ENCODE peak calls at places on chromosomes 16 and 17, in eight cellular contexts. One of them, this sample, is unnamed.

GRCh38 chr17:50328926-50329325 is 17.0 kb upstream of the XYLT2 start:
- DNase-seq in AG04449: no peak
- DNase-seq in heart left ventricle: no peak
- DNase-seq in right atrium auricular region: no peak
- DNase-seq in Caco-2: peak; percentile 43
- DNase-seq in lung: no peak
- DNase-seq in transverse colon: no peak
- DNase-seq in dorsolateral prefrontal cortex: no peak
- DNase-seq in this sample: no peak

GRCh38 chr16:48321307-48322036 is 63.7 kb downstream of the SIAH1 start:
- DNase-seq in Caco-2: no peak
- DNase-seq in heart left ventricle: no peak
- DNase-seq in dorsolateral prefrontal cortex: no peak
- DNase-seq in transverse colon: no peak
- DNase-seq in AG04449: no peak
- DNase-seq in right atrium auricular region: no peak
- DNase-seq in lung: no peak
- DNase-seq in this sample: no peak

GRCh38 chr16:59296002-59296401 is 561.9 kb upstream of the GOT2 start:
- DNase-seq in lung: no peak
- DNase-seq in dorsolateral prefrontal cortex: no peak
- DNase-seq in AG04449: no peak
- DNase-seq in Caco-2: no peak
- DNase-seq in transverse colon: no peak
- DNase-seq in heart left ventricle: no peak
- DNase-seq in right atrium auricular region: no peak
- DNase-seq in this sample: no peak

GRCh38 chr16:50011707-50012106 is 13.3 kb upstream of the CNEP1R1 start:
- DNase-seq in dorsolateral prefrontal cortex: no peak
- DNase-seq in Caco-2: no peak
- DNase-seq in heart left ventricle: no peak
- DNase-seq in right atrium auricular region: no peak
- DNase-seq in lung: peak; percentile 31
- DNase-seq in AG04449: no peak
- DNase-seq in transverse colon: no peak
- DNase-seq in this sample: no peak

GRCh38 chr17:46008591-46008990 is 9.5 kb downstream of the STH start:
- DNase-seq in lung: no peak
- DNase-seq in dorsolateral prefrontal cortex: no peak
- DNase-seq in Caco-2: no peak
- DNase-seq in AG04449: no peak
- DNase-seq in heart left ventricle: no peak
- DNase-seq in transverse colon: no peak
- DNase-seq in right atrium auricular region: no peak
- DNase-seq in this sample: no peak

GRCh38 chr17:66304304-66305174 is 2.1 kb downstream of the PRKCA start:
- DNase-seq in dorsolateral prefrontal cortex: no peak
- DNase-seq in right atrium auricular region: no peak
- DNase-seq in transverse colon: peak; percentile 35
- DNase-seq in lung: no peak
- DNase-seq in Caco-2: no peak
- DNase-seq in heart left ventricle: no peak
- DNase-seq in AG04449: no peak
- DNase-seq in this sample: no peak

GRCh38 chr16:85424260-85425060 is 188.7 kb upstream of the GSE1 start:
- DNase-seq in transverse colon: no peak
- DNase-seq in lung: no peak
- DNase-seq in heart left ventricle: no peak
- DNase-seq in right atrium auricular region: no peak
- DNase-seq in Caco-2: peak; percentile 30
- DNase-seq in dorsolateral prefrontal cortex: peak; percentile 67
- DNase-seq in AG04449: no peak
- DNase-seq in this sample: peak; percentile 66

GRCh38 chr17:31549121-31549524 is 157.6 kb downstream of the RAB11FIP4 start:
- DNase-seq in Caco-2: no peak
- DNase-seq in lung: no peak
- DNase-seq in heart left ventricle: no peak
- DNase-seq in AG04449: no peak
- DNase-seq in transverse colon: no peak
- DNase-seq in right atrium auricular region: no peak
- DNase-seq in dorsolateral prefrontal cortex: no peak
- DNase-seq in this sample: no peak

GRCh38 chr17:37546242-37546641 is 56.6 kb downstream of the DUSP14 start:
- DNase-seq in right atrium auricular region: no peak
- DNase-seq in Caco-2: no peak
- DNase-seq in transverse colon: no peak
- DNase-seq in dorsolateral prefrontal cortex: no peak
- DNase-seq in lung: no peak
- DNase-seq in AG04449: no peak
- DNase-seq in heart left ventricle: no peak
- DNase-seq in this sample: no peak
- H3K4me3 ChIP-seq in right atrium auricular region: no peak overlapping the region
- H3K4me3 ChIP-seq in Caco-2: no peak overlapping the region
- H3K4me3 ChIP-seq in transverse colon: no peak overlapping the region
- H3K4me3 ChIP-seq in dorsolateral prefrontal cortex: no peak overlapping the region
- H3K4me3 ChIP-seq in lung: no peak overlapping the region
- H3K4me3 ChIP-seq in AG04449: no peak overlapping the region
- H3K4me3 ChIP-seq in heart left ventricle: no peak overlapping the region
- H3K4me3 ChIP-seq in this sample: no peak overlapping the region

DNA sequence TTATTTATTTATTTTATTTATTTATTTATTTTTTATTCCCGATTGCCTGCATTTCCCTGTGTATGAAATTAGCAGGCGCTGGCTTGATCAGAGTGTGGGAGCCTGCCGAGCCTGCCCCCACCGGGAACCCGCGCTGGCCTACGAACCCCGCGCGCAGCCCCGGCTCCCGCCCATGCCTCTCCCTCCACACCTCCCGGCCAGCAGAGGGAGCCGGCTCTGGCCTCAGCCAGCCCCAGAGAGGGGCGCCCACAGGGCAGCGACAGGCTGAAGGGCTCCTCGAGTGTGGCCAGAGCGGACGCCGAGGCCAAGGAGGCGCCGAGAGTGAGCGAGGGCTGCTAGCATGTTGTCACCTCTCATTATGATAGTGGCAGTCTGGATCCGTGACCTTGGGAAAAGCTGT is 13.0 kb upstream of the RBL2 start:
- DNase-seq in lung: no peak
- DNase-seq in right atrium auricular region: no peak
- DNase-seq in transverse colon: no peak
- DNase-seq in dorsolateral prefrontal cortex: no peak
- DNase-seq in AG04449: no peak
- DNase-seq in Caco-2: no peak
- DNase-seq in heart left ventricle: no peak
- DNase-seq in this sample: no peak
- TF ChIP-seq CTCF in lung: no peak
- TF ChIP-seq CTCF in right atrium auricular region: no peak
- TF ChIP-seq CTCF in transverse colon: no peak
- TF ChIP-seq CTCF in dorsolateral prefrontal cortex: no peak
- TF ChIP-seq CTCF in AG04449: no peak
- TF ChIP-seq CTCF in Caco-2: no peak
- TF ChIP-seq CTCF in heart left ventricle: no peak
- TF ChIP-seq CTCF in this sample: no peak

DNA sequence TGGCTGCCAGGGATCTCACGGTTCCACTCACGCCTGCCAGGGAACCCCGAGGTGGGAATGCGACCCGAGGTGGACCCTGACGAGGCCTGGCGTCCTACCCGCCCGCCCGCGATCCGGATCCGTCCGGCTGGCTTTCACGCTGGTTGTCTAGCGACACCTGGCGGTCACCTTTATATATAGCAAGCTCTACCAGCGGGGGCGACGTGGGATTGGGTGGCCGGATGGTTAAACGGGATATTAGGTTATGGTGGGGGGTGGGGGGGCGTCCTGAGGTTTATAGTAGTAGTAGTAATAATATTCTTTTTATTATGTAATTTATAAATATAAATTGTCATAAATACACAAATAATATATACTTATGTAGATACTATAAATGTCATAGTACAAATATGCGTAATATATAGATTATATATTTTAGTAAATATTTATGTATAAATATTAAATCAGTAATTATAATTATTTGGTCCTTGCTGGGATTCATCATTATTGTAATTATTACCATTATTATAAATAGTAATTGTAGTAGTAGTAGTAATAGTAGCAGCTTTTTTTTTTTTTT is 136.9 kb downstream of the KCNJ12 start:
- DNase-seq in AG04449: no peak
- DNase-seq in right atrium auricular region: peak; percentile 78
- DNase-seq in lung: peak; percentile 82
- DNase-seq in dorsolateral prefrontal cortex: peak; percentile 82
- DNase-seq in heart left ventricle: peak; percentile 85
- DNase-seq in Caco-2: peak; percentile 80
- DNase-seq in transverse colon: peak; percentile 77
- DNase-seq in this sample: peak; percentile 94
- H3K4me3 ChIP-seq in AG04449: peak overlapping the region; percentile 25
- H3K4me3 ChIP-seq in right atrium auricular region: peak overlapping the region; percentile 19
- H3K4me3 ChIP-seq in lung: no peak overlapping the region
- H3K4me3 ChIP-seq in dorsolateral prefrontal cortex: peak overlapping the region; percentile 43
- H3K4me3 ChIP-seq in heart left ventricle: peak overlapping the region; percentile 18
- H3K4me3 ChIP-seq in Caco-2: peak overlapping the region; percentile 10
- H3K4me3 ChIP-seq in transverse colon: no peak overlapping the region
- H3K4me3 ChIP-seq in this sample: no peak overlapping the region

DNA sequence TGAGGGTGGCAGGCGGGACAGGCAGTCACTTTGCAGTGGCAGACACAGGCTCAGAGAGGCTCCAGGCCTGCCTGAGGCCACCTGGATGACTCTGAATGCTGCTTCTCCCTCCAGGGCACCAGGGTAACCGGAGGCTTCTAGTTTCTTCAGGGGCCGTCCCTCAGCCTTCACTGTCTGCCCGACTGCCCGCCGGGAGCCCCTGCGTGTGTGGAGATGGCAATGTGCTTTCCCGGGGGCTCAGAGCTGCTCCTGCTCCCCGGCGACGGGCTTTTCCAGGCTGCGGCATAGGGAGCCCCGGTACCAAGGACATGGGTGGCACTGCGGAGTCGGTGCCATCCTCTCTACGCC is 51.5 kb downstream of the CBFA2T3 start:
- DNase-seq in transverse colon: no peak
- DNase-seq in heart left ventricle: no peak
- DNase-seq in right atrium auricular region: no peak
- DNase-seq in lung: no peak
- DNase-seq in Caco-2: no peak
- DNase-seq in dorsolateral prefrontal cortex: peak; percentile 75
- DNase-seq in AG04449: no peak
- DNase-seq in this sample: no peak
- TF ChIP-seq CTCF in transverse colon: no peak
- TF ChIP-seq CTCF in heart left ventricle: no peak
- TF ChIP-seq CTCF in right atrium auricular region: no peak
- TF ChIP-seq CTCF in lung: no peak
- TF ChIP-seq CTCF in Caco-2: no peak
- TF ChIP-seq CTCF in dorsolateral prefrontal cortex: no peak
- TF ChIP-seq CTCF in AG04449: no peak
- TF ChIP-seq CTCF in this sample: no peak

GRCh38 chr16:10181196-10182162 is 749 bp downstream of the GRIN2A start:
- DNase-seq in lung: peak; percentile 52
- DNase-seq in AG04449: no peak
- DNase-seq in heart left ventricle: peak; percentile 54
- DNase-seq in Caco-2: peak; percentile 43
- DNase-seq in right atrium auricular region: peak; percentile 11
- DNase-seq in transverse colon: peak; percentile 60
- DNase-seq in dorsolateral prefrontal cortex: peak; percentile 89
- DNase-seq in this sample: peak; percentile 84

GRCh38 chr16:10182186-10182683 is at the start of gene GRIN2A:
- DNase-seq in right atrium auricular region: no peak
- DNase-seq in AG04449: no peak
- DNase-seq in dorsolateral prefrontal cortex: peak; percentile 54
- DNase-seq in transverse colon: no peak
- DNase-seq in lung: no peak
- DNase-seq in heart left ventricle: no peak
- DNase-seq in Caco-2: no peak
- DNase-seq in this sample: no peak

GRCh38 chr16:10180042-10180770 is 2.0 kb downstream of the GRIN2A start:
- DNase-seq in Caco-2: no peak
- DNase-seq in AG04449: no peak
- DNase-seq in transverse colon: no peak
- DNase-seq in heart left ventricle: no peak
- DNase-seq in lung: no peak
- DNase-seq in right atrium auricular region: no peak
- DNase-seq in dorsolateral prefrontal cortex: no peak
- DNase-seq in this sample: no peak

GRCh38 chr16:10178079-10178478 is 4.1 kb downstream of the GRIN2A start:
- DNase-seq in lung: no peak
- DNase-seq in heart left ventricle: no peak
- DNase-seq in dorsolateral prefrontal cortex: no peak
- DNase-seq in transverse colon: no peak
- DNase-seq in AG04449: no peak
- DNase-seq in right atrium auricular region: no peak
- DNase-seq in Caco-2: no peak
- DNase-seq in this sample: no peak

GRCh38 chr16:10180771-10181163 is 1.5 kb downstream of the GRIN2A start:
- DNase-seq in lung: no peak
- DNase-seq in Caco-2: no peak
- DNase-seq in heart left ventricle: peak; percentile 46
- DNase-seq in right atrium auricular region: no peak
- DNase-seq in AG04449: no peak
- DNase-seq in transverse colon: no peak
- DNase-seq in dorsolateral prefrontal cortex: peak; percentile 70
- DNase-seq in this sample: peak; percentile 71
- H3K4me3 ChIP-seq in lung: no peak overlapping the region
- H3K4me3 ChIP-seq in Caco-2: no peak overlapping the region
- H3K4me3 ChIP-seq in heart left ventricle: peak overlapping the region; percentile 40
- H3K4me3 ChIP-seq in right atrium auricular region: peak overlapping the region; percentile 45
- H3K4me3 ChIP-seq in AG04449: no peak overlapping the region
- H3K4me3 ChIP-seq in transverse colon: no peak overlapping the region
- H3K4me3 ChIP-seq in dorsolateral prefrontal cortex: peak overlapping the region; percentile 62
- H3K4me3 ChIP-seq in this sample: no peak overlapping the region

DNA sequence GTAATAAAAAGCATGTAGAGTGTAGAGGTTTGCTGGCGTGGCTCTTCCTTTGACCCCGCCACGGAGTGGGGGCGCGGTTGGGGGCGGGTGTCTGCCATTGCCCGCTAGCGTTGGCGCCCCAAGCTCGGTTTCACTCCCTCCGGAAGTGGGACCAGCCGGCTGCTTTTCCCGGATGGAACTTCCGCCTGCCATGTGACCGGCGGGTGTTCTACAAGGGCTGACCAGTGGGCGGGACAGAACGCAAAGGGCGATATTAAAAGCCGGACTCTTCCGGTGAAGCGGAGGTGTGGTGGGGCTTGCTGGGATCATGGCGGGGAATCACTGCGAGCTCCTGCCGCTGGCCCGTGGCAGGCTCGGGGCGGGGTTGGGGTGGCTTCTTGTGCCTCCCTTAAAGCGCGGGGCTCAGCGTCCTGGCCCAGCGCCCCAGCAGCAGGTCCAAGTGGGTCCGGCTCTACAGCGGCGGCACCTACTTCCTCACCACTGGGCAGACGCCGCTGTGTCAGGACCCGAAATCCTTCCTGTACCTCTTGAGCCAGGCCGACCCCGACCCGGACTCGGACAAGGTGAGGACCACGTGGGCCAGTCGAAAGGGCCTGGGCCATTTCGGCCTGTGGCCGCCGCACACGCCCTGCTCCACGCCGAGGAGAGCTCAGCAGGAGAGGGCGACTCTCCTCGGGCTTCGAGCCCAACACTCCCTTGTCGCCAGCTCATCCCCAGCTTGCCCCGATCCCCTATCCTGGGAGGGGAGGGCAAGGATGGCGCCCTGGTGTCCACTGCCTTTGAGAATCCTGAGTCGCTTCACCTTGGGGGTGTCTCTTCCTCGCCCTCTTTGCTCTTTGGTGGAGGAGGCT is 65.6 kb downstream of the PDPK1 start:
- DNase-seq in dorsolateral prefrontal cortex: peak; percentile 96
- DNase-seq in AG04449: peak; percentile 70
- DNase-seq in heart left ventricle: peak; percentile 97
- DNase-seq in right atrium auricular region: peak; percentile 97
- DNase-seq in transverse colon: peak; percentile 97
- DNase-seq in Caco-2: peak; percentile 96
- DNase-seq in lung: peak; percentile 96
- DNase-seq in this sample: peak; percentile 96
- TF ChIP-seq CTCF in dorsolateral prefrontal cortex: no peak
- TF ChIP-seq CTCF in AG04449: no peak
- TF ChIP-seq CTCF in heart left ventricle: no peak
- TF ChIP-seq CTCF in right atrium auricular region: no peak
- TF ChIP-seq CTCF in transverse colon: no peak
- TF ChIP-seq CTCF in Caco-2: no peak
- TF ChIP-seq CTCF in lung: peak; percentile 13
- TF ChIP-seq CTCF in this sample: no peak